ENCODE peak calls at places on chromosomes 11 and 22, in nine cellular contexts. J is activated T-helper 9 cell treated with anti-CD3 and anti-CD28 coated beads, Interleukin-2, amount 50 U/mL, for 16 hours; O is lower lobe of right lung; W is fibroblast of the aortic adventitia; K is stimulated activated CD8-positive, alpha-beta memory T cell treated with anti-CD3 and anti-CD28 coated beads, Interleukin-15, amount 100 ng/mL, for 24 hours; Q is mesothelial cell of epicardium; F is EH; U is NCI-H345; Z is SHP77 treated with DMSO at 0.1 percent for 48 hours. R is an unnamed sample.

GRCh38 chr11:61679893-61680621 is at the start of gene DAGLA:
- DNase-seq in J (peak; percentile 74), O (peak; percentile 82), W (peak; percentile 46), K (peak; percentile 84), Q (peak; percentile 69), F (peak; percentile 64), U (peak; percentile 75), Z (no peak), R (peak; percentile 21)

GRCh38 chr11:57937431-57937830 is 86.2 kb upstream of the OR9Q1 start:
- DNase-seq in J (no peak), O (no peak), W (no peak), K (no peak), Q (no peak), F (no peak), U (no peak), Z (no peak), R (no peak)

GRCh38 chr11:81987829-81988472 is 745.7 kb downstream of the FAM181B start:
- DNase-seq in J (no peak), O (no peak), W (peak; percentile 94), K (no peak), Q (no peak), F (no peak), U (no peak), Z (no peak), R (no peak)

GRCh38 chr11:48081151-48082010 is 101.0 kb downstream of the PTPRJ start:
- DNase-seq in J (no peak), O (peak; percentile 51), W (peak; percentile 86), K (no peak), Q (no peak), F (peak; percentile 69), U (no peak), Z (no peak), R (no peak)

GRCh38 chr11:2128512-2129322 is 10.5 kb downstream of the IGF2 start:
- DNase-seq in J (no peak), O (no peak), W (no peak), K (no peak), Q (no peak), F (no peak), U (no peak), Z (no peak), R (no peak)

GRCh38 chr22:23223566-23224317 is 43.4 kb downstream of the BCR start:
- DNase-seq in J (no peak), O (peak; percentile 53), W (no peak), K (no peak), Q (no peak), F (no peak), U (no peak), Z (no peak), R (no peak)

GRCh38 chr22:39725351-39726035 is 154.9 kb downstream of the CACNA1I start:
- DNase-seq in J (no peak), O (no peak), W (no peak), K (no peak), Q (no peak), F (no peak), U (no peak), Z (no peak), R (no peak)

GRCh38 chr11:35116762-35117588 is 22.0 kb upstream of the CD44 start:
- DNase-seq in J (no peak), O (no peak), W (peak; percentile 65), K (no peak), Q (no peak), F (peak; percentile 35), U (no peak), Z (no peak), R (no peak)

GRCh38 chr11:7520011-7520942 is 6.5 kb downstream of the PPFIBP2 start:
- DNase-seq in J (no peak), O (no peak), W (no peak), K (no peak), Q (no peak), F (no peak), U (no peak), Z (no peak), R (no peak)

GRCh38 chr11:7020183-7020917 is at the start of the genes NLRP14 and ZNF214:
- DNase-seq in J (no peak), O (peak; percentile 94), W (peak; percentile 92), K (no peak), Q (peak; percentile 73), F (peak; percentile 94), U (peak; percentile 96), Z (peak; percentile 44), R (no peak)

GRCh38 chr11:31509017-31509411 is 408 bp downstream of the IMMP1L start:
- DNase-seq in J (no peak), O (no peak), W (no peak), K (no peak), Q (no peak), F (no peak), U (peak; percentile 17), Z (peak; percentile 64), R (no peak)

GRCh38 chr11:83948205-83948604 is 662.0 kb upstream of the CCDC90B start:
- DNase-seq in J (no peak), O (no peak), W (no peak), K (no peak), Q (no peak), F (no peak), U (no peak), Z (no peak), R (no peak)

GRCh38 chr11:59778122-59778521 is 22.9 kb downstream of the STX3 start:
- DNase-seq in J (no peak), O (no peak), W (no peak), K (no peak), Q (no peak), F (no peak), U (no peak), Z (no peak), R (no peak)

GRCh38 chr22:49934891-49935557 is 16.6 kb downstream of the CRELD2 start:
- DNase-seq in J (peak; percentile 86), O (peak; percentile 90), W (peak; percentile 65), K (peak; percentile 81), Q (peak; percentile 61), F (peak; percentile 67), U (no peak), Z (no peak), R (peak; percentile 84)

GRCh38 chr22:21945453-21946261 is 7.0 kb downstream of the PPM1F start:
- DNase-seq in J (no peak), O (no peak), W (no peak), K (no peak), Q (no peak), F (no peak), U (no peak), Z (no peak), R (no peak)

GRCh38 chr11:126544311-126545056 is 189.0 kb downstream of the ST3GAL4 start:
- DNase-seq in J (no peak), O (no peak), W (peak; percentile 27), K (no peak), Q (no peak), F (peak; percentile 70), U (peak; percentile 77), Z (no peak), R (no peak)

GRCh38 chr22:37742374-37743092 is 45.7 kb downstream of the TRIOBP start:
- DNase-seq in J (no peak), O (no peak), W (peak; percentile 89), K (no peak), Q (no peak), F (peak; percentile 89), U (no peak), Z (no peak), R (no peak)

GRCh38 chr11:12222099-12222751 is 111.8 kb downstream of the MICAL2 start:
- DNase-seq in J (no peak), O (peak; percentile 79), W (no peak), K (no peak), Q (no peak), F (no peak), U (no peak), Z (no peak), R (no peak)

GRCh38 chr11:88320149-88320559 is 17.4 kb downstream of the CTSC start:
- DNase-seq in J (no peak), O (no peak), W (peak; percentile 55), K (no peak), Q (no peak), F (peak; percentile 95), U (no peak), Z (no peak), R (no peak)

GRCh38 chr11:1987024-1987423 is 10.6 kb downstream of the H19 start:
- DNase-seq in J (no peak), O (no peak), W (no peak), K (no peak), Q (no peak), F (no peak), U (no peak), Z (no peak), R (no peak)

GRCh38 chr11:34105957-34106504 is 602 bp downstream of the NAT10 start:
- DNase-seq in J (no peak), O (no peak), W (peak; percentile 36), K (no peak), Q (no peak), F (peak; percentile 34), U (no peak), Z (no peak), R (no peak)

GRCh38 chr22:42655693-42656092 is 6.5 kb upstream of the CYB5R3 start:
- DNase-seq in J (no peak), O (no peak), W (no peak), K (no peak), Q (no peak), F (no peak), U (peak; percentile 89), Z (no peak), R (no peak)

GRCh38 chr22:37259540-37260029 is 15.5 kb upstream of the RAC2 start:
- DNase-seq in J (no peak), O (peak; percentile 46), W (peak; percentile 75), K (no peak), Q (no peak), F (peak; percentile 59), U (no peak), Z (no peak), R (no peak)

GRCh38 chr22:32644252-32645100 is 157.0 kb upstream of the TIMP3 start:
- DNase-seq in J (peak; percentile 1), O (peak; percentile 73), W (peak; percentile 14), K (no peak), Q (no peak), F (peak; percentile 73), U (no peak), Z (no peak), R (peak; percentile 73)

GRCh38 chr22:26851125-26851524 is 193.7 kb downstream of the MIAT start:
- DNase-seq in J (no peak), O (no peak), W (no peak), K (no peak), Q (no peak), F (no peak), U (no peak), Z (no peak), R (no peak)